ENCODE peak calls at places on chromosome 22, in nine cellular contexts. C is MM.1S; E is amygdala; Z is naive thymus-derived CD4-positive, alpha-beta T cell; R is COR-L47; B is T-cell; Y is T-helper 9 cell; P is A172; S is T-helper 2 cell. A is an unnamed sample.
A peak's percentile ranks its signal among the peaks of the same experiment; 100 is the strongest.

GRCh38 chr22:26106412-26106811 is 62.9 kb upstream of the SEZ6L start:
- DNase-seq in E (no peak), B (no peak), S (no peak), Y (no peak), R (no peak), C (no peak), P (no peak), Z (no peak), A (no peak)

GRCh38 chr22:50694099-50694498 is 21.5 kb downstream of the SHANK3 start:
- DNase-seq in R (no peak), B (no peak), P (no peak), Y (no peak), C (peak; percentile 36), S (no peak), Z (no peak), E (no peak), A (no peak)

GRCh38 chr22:23522642-23523251 is 57.3 kb downstream of the IGLL1 start:
- DNase-seq in B (no peak), P (no peak), E (no peak), Z (no peak), R (no peak), Y (no peak), S (no peak), C (no peak), A (no peak)

GRCh38 chr22:26658671-26659478 is 1.5 kb downstream of the MIAT start:
- DNase-seq in B (peak; percentile 69), P (peak; percentile 93), R (peak; percentile 90), Y (peak; percentile 54), C (peak; percentile 93), S (peak; percentile 72), E (peak; percentile 32), Z (no peak), A (no peak)

GRCh38 chr22:47596176-47596690 is 833.8 kb downstream of the TBC1D22A start:
- DNase-seq in Z (no peak), P (no peak), C (no peak), Y (no peak), S (no peak), E (no peak), B (no peak), R (no peak), A (no peak)

GRCh38 chr22:41915035-41915782 is at the start of gene SHISA8:
- DNase-seq in C (peak; percentile 42), E (no peak), R (peak; percentile 40), Z (peak; percentile 66), Y (peak; percentile 59), S (peak; percentile 31), B (peak; percentile 68), P (no peak), A (no peak)

GRCh38 chr22:38314992-38315800 is 2.0 kb downstream of the CSNK1E start:
- DNase-seq in C (peak; percentile 63), E (no peak), Y (no peak), R (no peak), P (no peak), B (no peak), S (no peak), Z (peak; percentile 23), A (no peak)

GRCh38 chr22:22955866-22956535 is 68.4 kb downstream of the IGLL5 start:
- DNase-seq in Y (peak; percentile 54), B (peak; percentile 65), Z (peak; percentile 68), P (peak; percentile 22), R (peak; percentile 33), S (peak; percentile 36), E (no peak), C (peak; percentile 83), A (no peak)